ENCODE peak calls at places on chromosomes 1 and 21, in nine cellular contexts. T is AG04450; S is CD4-positive, alpha-beta T cell; R is heart left ventricle; O is Peyer's patch; B is esophagus muscularis mucosa; I is astrocyte of the spinal cord; K is AG09309; D is neural crest cell. H is an unnamed sample.

GRCh38 chr1:97412737-97413136 is 508.1 kb downstream of the DPYD start:
- DNase-seq in T (no peak), S (no peak), R (no peak), O (no peak), B (no peak), I (no peak), K (no peak), D (no peak), H (no peak)

GRCh38 chr1:116002781-116003455 is 26.6 kb downstream of the SLC22A15 start:
- DNase-seq in T (no peak), S (no peak), R (no peak), O (no peak), B (no peak), I (no peak), K (no peak), D (no peak), H (no peak)

GRCh38 chr21:34640858-34641257 is 25.9 kb upstream of the RCAN1 start:
- DNase-seq in T (peak), S (no peak), R (no peak), O (no peak), B (no peak), I (peak), K (peak), D (no peak), H (peak)

GRCh38 chr1:244449936-244450508 is 1.7 kb downstream of the ADSS2 start:
- DNase-seq in T (no peak), S (no peak), R (no peak), O (no peak), B (no peak), I (no peak), K (no peak), D (no peak), H (no peak)

GRCh38 chr1:1943834-1944570 is 24.9 kb upstream of the TMEM52 start:
- DNase-seq in T (no peak), S (peak), R (no peak), O (peak), B (no peak), I (no peak), K (no peak), D (peak), H (no peak)

GRCh38 chr1:36924282-36924791 is 110.0 kb downstream of the GRIK3 start:
- DNase-seq in T (no peak), S (no peak), R (peak), O (no peak), B (no peak), I (peak), K (no peak), D (peak), H (no peak)

GRCh38 chr1:199550384-199551067 is 477.0 kb upstream of the NR5A2 start:
- DNase-seq in T (no peak), S (no peak), R (no peak), O (no peak), B (no peak), I (peak), K (no peak), D (no peak), H (no peak)

GRCh38 chr1:31977361-31978131 is 36.1 kb upstream of the KHDRBS1 start:
- DNase-seq in T (peak), S (no peak), R (no peak), O (no peak), B (no peak), I (peak), K (peak), D (no peak), H (no peak)

GRCh38 chr1:102799496-102799895 is 308.8 kb downstream of the COL11A1 start:
- DNase-seq in T (peak), S (no peak), R (no peak), O (no peak), B (no peak), I (peak), K (peak), D (no peak), H (no peak)

GRCh38 chr1:220691039-220691684 is 999 bp downstream of the C1orf115 start:
- DNase-seq in T (no peak), S (no peak), R (no peak), O (peak), B (peak), I (no peak), K (no peak), D (no peak), H (no peak)

GRCh38 chr1:69494171-69494570 is 73.6 kb upstream of the LRRC7 start:
- DNase-seq in T (no peak), S (no peak), R (no peak), O (no peak), B (no peak), I (peak), K (no peak), D (no peak), H (no peak)

GRCh38 chr1:188027613-188028012 is 1198.9 kb downstream of the PLA2G4A start:
- DNase-seq in T (peak), S (no peak), R (no peak), O (no peak), B (no peak), I (peak), K (no peak), D (no peak), H (peak)

GRCh38 chr1:61054636-61055035 is 27.7 kb upstream of the NFIA start:
- DNase-seq in T (no peak), S (no peak), R (no peak), O (no peak), B (no peak), I (no peak), K (no peak), D (no peak), H (no peak)

GRCh38 chr1:9454094-9454418 is 85.2 kb upstream of the SLC25A33 start:
- DNase-seq in T (no peak), S (no peak), R (no peak), O (no peak), B (no peak), I (no peak), K (no peak), D (no peak), H (no peak)

GRCh38 chr1:66478116-66478515 is 55.8 kb upstream of the SGIP1 start:
- DNase-seq in T (no peak), S (no peak), R (no peak), O (no peak), B (no peak), I (peak), K (peak), D (no peak), H (peak)

GRCh38 chr1:27519341-27520258 is 29.6 kb upstream of the WASF2 start:
- DNase-seq in T (no peak), S (no peak), R (peak), O (peak), B (no peak), I (no peak), K (no peak), D (peak), H (no peak)

GRCh38 chr1:94096797-94097549 is 24.0 kb downstream of the ABCA4 start:
- DNase-seq in T (peak), S (no peak), R (peak), O (no peak), B (no peak), I (peak), K (no peak), D (no peak), H (no peak)

GRCh38 chr1:220887868-220888664 is 8.8 kb downstream of the HLX start:
- DNase-seq in T (no peak), S (no peak), R (no peak), O (no peak), B (peak), I (no peak), K (no peak), D (no peak), H (no peak)

GRCh38 chr1:93904228-93904627 is 5.0 kb downstream of the GCLM start:
- DNase-seq in T (no peak), S (no peak), R (no peak), O (no peak), B (no peak), I (no peak), K (no peak), D (no peak), H (no peak)

GRCh38 chr1:24925082-24925779 is 4.8 kb downstream of the RUNX3 start:
- DNase-seq in T (no peak), S (peak), R (no peak), O (peak), B (no peak), I (no peak), K (no peak), D (no peak), H (no peak)

GRCh38 chr1:20430355-20431290 is 55.4 kb downstream of the CAMK2N1 start:
- DNase-seq in T (no peak), S (peak), R (peak), O (peak), B (no peak), I (no peak), K (no peak), D (peak), H (no peak)

GRCh38 chr1:41631971-41632370 is 147.5 kb upstream of the EDN2 start:
- DNase-seq in T (no peak), S (no peak), R (no peak), O (no peak), B (no peak), I (peak), K (no peak), D (no peak), H (no peak)

GRCh38 chr1:104636581-104636980 is 886.9 kb downstream of the AMY1C start:
- DNase-seq in T (no peak), S (no peak), R (no peak), O (no peak), B (no peak), I (no peak), K (no peak), D (no peak), H (peak)

GRCh38 chr1:202143768-202144509 is 598 bp downstream of the ARL8A start:
- DNase-seq in T (no peak), S (no peak), R (peak), O (no peak), B (no peak), I (peak), K (no peak), D (peak), H (no peak)

GRCh38 chr1:174746024-174746808 is 253.5 kb upstream of the CACYBP start:
- DNase-seq in T (no peak), S (no peak), R (no peak), O (no peak), B (no peak), I (no peak), K (no peak), D (no peak), H (no peak)

GRCh38 chr1:245700631-245701030 is 545.8 kb downstream of the KIF26B start:
- DNase-seq in T (no peak), S (no peak), R (no peak), O (no peak), B (no peak), I (no peak), K (no peak), D (no peak), H (no peak)

GRCh38 chr1:20492751-20493150 is 6.7 kb upstream of the CAMK2N1 start:
- DNase-seq in T (no peak), S (no peak), R (no peak), O (no peak), B (no peak), I (no peak), K (no peak), D (no peak), H (no peak)

GRCh38 chr1:208165659-208166058 is 78.5 kb downstream of the PLXNA2 start:
- DNase-seq in T (no peak), S (no peak), R (peak), O (no peak), B (no peak), I (no peak), K (peak), D (no peak), H (no peak)

GRCh38 chr1:195794225-195794624 is 814.0 kb downstream of the KCNT2 start:
- DNase-seq in T (no peak), S (no peak), R (no peak), O (no peak), B (no peak), I (no peak), K (no peak), D (no peak), H (no peak)

GRCh38 chr1:179825798-179826460 is 51.7 kb downstream of the TOR1AIP2 start:
- DNase-seq in T (no peak), S (no peak), R (no peak), O (peak), B (no peak), I (no peak), K (no peak), D (no peak), H (no peak)

GRCh38 chr1:209335090-209335692 is 248.3 kb upstream of the CAMK1G start:
- DNase-seq in T (peak), S (no peak), R (no peak), O (peak), B (no peak), I (peak), K (no peak), D (peak), H (no peak)

GRCh38 chr1:115796897-115797296 is 28.4 kb upstream of the CASQ2 start:
- DNase-seq in T (no peak), S (no peak), R (no peak), O (no peak), B (no peak), I (no peak), K (no peak), D (no peak), H (no peak)

GRCh38 chr1:209406111-209406654 is 177.3 kb upstream of the CAMK1G start:
- DNase-seq in T (no peak), S (no peak), R (no peak), O (no peak), B (no peak), I (no peak), K (no peak), D (no peak), H (no peak)

GRCh38 chr1:12203216-12204007 is 26.4 kb upstream of the VPS13D start:
- DNase-seq in T (no peak), S (no peak), R (no peak), O (peak), B (no peak), I (no peak), K (no peak), D (no peak), H (no peak)

GRCh38 chr1:942864-943533 is 16.1 kb downstream of the NOC2L start:
- DNase-seq in T (no peak), S (no peak), R (peak), O (no peak), B (no peak), I (peak), K (no peak), D (no peak), H (no peak)

GRCh38 chr1:240414237-240414636 is 197.7 kb downstream of the GREM2 start:
- DNase-seq in T (peak), S (no peak), R (no peak), O (no peak), B (no peak), I (no peak), K (peak), D (no peak), H (no peak)

DNA sequence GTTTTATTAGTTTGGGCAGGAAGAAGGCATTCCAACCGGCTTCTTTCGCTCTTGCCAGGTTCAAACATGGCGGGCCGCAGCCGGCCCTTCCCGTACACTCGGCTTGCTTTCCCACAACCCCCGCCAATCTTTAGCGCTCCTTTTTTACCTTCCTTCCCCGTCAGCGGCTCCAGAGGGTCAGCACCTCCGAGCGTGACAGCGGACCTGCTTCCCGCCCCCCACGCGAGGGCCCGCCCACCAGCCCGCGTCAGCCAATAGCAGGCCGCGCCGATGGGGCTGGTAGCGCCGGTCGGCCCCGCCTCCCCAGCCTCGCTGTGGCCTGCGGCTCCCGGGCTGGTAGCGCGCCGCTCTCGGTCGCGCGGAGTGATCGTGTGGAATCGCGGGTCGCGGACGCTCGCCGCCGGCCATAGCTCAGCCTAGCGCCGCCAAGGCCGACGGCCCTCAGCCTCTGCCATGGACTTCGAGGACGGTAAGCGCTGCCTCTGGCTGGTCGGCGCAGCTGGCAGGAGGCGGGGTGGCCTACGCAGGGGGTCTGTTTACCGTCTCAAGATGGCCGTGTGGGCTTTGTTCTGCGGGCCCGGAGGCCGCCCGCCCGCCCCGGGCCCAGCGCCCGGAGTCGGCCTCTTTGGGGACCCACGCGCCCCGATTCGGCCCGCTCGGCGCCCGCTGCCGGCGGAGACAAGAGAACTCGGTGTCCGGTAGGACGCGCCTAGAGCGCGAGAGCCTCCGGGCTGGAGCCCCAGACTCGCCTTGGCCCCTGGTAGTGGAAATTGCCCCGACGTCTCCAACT is at the start of gene ZNF326:
- DNase-seq in T (peak), S (peak), R (peak), O (peak), B (peak), I (peak), K (peak), D (peak), H (peak)
- TF ChIP-seq CTCF in T (no peak), S (no peak), R (no peak), O (no peak), B (no peak), I (no peak), K (no peak), D (no peak), H (no peak)

GRCh38 chr1:44213222-44214112 is at the start of gene DMAP1:
- DNase-seq in T (peak), S (peak), R (peak), O (peak), B (peak), I (peak), K (peak), D (peak), H (no peak)
- TF ChIP-seq CTCF in T (peak), S (no peak), R (no peak), O (peak), B (peak), I (no peak), K (peak), D (no peak), H (no peak)

GRCh38 chr21:26842976-26843911 is 2.0 kb downstream of the ADAMTS1 start:
- DNase-seq in T (peak), S (no peak), R (peak), O (peak), B (peak), I (peak), K (peak), D (peak), H (peak)
- TF ChIP-seq CTCF in T (peak), S (no peak), R (peak), O (no peak), B (peak), I (peak), K (peak), D (peak), H (peak)

DNA sequence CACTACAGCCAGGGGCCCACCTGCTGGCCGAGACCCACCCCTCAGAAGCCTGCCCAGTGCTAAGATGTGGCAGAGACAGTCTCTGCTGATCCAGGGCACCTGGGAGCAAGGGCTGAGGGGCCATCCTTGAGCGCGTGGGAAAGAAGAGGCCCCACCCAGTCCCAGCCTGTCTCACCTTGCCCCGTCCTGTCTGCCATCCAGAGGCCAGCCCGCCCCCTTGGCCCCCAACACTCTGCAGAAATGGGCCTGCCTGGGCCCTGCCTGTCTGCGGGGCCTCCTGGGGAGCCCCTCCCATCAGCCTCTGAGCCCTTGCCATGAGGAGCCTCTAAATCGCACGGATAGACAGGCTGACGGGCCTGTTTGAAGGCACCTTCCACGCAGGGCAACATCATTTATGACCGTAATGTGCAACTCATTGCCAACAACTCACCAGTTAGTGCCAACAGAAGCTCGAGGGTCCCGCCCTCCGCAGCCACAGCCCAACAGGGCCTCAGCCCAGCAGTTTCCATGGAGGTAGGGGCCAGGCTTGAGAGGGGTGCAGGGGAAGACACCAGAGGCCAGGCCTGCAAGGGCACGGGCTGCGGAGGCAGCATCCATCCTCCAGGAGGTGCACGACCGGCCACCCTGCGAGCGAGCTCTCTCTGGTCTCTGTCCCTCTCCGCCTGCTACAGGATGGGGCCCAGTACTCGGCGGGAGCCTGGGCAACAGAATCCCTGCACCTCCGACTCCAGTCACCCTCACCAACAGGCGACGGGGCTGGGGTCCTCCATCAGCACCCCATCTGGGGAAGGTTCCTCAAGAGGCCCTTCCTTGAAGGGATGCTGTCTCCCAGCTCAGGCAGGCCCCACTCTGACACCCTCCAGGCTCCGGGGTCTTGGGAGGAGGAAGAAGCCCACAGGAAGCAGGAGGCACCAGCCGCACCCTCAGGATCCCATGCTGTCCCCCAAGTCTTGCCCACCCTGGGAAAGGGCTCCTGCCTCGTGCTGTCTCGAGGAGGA is 78.0 kb downstream of the MEGF6 start:
- DNase-seq in T (no peak), S (no peak), R (no peak), O (no peak), B (no peak), I (no peak), K (no peak), D (no peak), H (no peak)
- TF ChIP-seq CTCF in T (no peak), S (no peak), R (no peak), O (no peak), B (no peak), I (no peak), K (no peak), D (no peak), H (no peak)

GRCh38 chr1:83905315-83905907 is 93.5 kb downstream of the TTLL7 start:
- DNase-seq in T (no peak), S (no peak), R (no peak), O (no peak), B (no peak), I (peak), K (no peak), D (no peak), H (no peak)
- TF ChIP-seq CTCF in T (peak), S (peak), R (peak), O (peak), B (peak), I (peak), K (peak), D (peak), H (peak)

GRCh38 chr1:6180578-6181311 is 624 bp upstream of the CHD5 start:
- DNase-seq in T (no peak), S (no peak), R (no peak), O (no peak), B (no peak), I (no peak), K (no peak), D (no peak), H (no peak)

GRCh38 chr1:6179564-6180175 is 451 bp downstream of the CHD5 start:
- DNase-seq in T (no peak), S (no peak), R (no peak), O (no peak), B (no peak), I (no peak), K (no peak), D (no peak), H (no peak)

GRCh38 chr1:6178751-6179563 is 1.2 kb downstream of the CHD5 start:
- DNase-seq in T (no peak), S (no peak), R (no peak), O (no peak), B (no peak), I (no peak), K (no peak), D (no peak), H (no peak)

GRCh38 chr1:6181347-6181770 is 1.2 kb upstream of the CHD5 start:
- DNase-seq in T (no peak), S (no peak), R (no peak), O (no peak), B (no peak), I (no peak), K (no peak), D (no peak), H (no peak)

GRCh38 chr1:6180215-6180577 is at the start of gene CHD5:
- DNase-seq in T (no peak), S (no peak), R (no peak), O (no peak), B (no peak), I (no peak), K (no peak), D (no peak), H (no peak)
- TF ChIP-seq CTCF in T (no peak), S (no peak), R (peak), O (no peak), B (no peak), I (no peak), K (no peak), D (peak), H (no peak)

H was measured in kidney epithelial cell.